ENCODE peak calls at places on chromosomes 13 and 19, in four cellular contexts. C is coronary artery, M is activated B cell treated with CpG ODN at 0.5 μM for 24 hours, Z is mammary epithelial cell. O is an unnamed sample.

GRCh38 chr13:28204690-28205443 is 66.5 kb downstream of the PAN3 start:
- DNase-seq in C (no peak), M (no peak), Z (no peak), O (no peak)

GRCh38 chr19:18853755-18854427 is 22.1 kb downstream of the UPF1 start:
- DNase-seq in C (no peak), M (no peak), Z (no peak), O (no peak)

GRCh38 chr13:49580980-49581680 is 4.2 kb downstream of the RCBTB1 start:
- DNase-seq in C (no peak), M (no peak), Z (no peak), O (no peak)

GRCh38 chr19:47514151-47514868 is 553 bp downstream of the NAPA start:
- DNase-seq in C (no peak), M (no peak), Z (no peak), O (peak; percentile 20)

GRCh38 chr19:18418725-18419194 is 438 bp upstream of the SSBP4 start:
- DNase-seq in C (peak; percentile 86), M (no peak), Z (no peak), O (no peak)

GRCh38 chr19:58385313-58386165 is 1.5 kb upstream of the RPS5 start:
- DNase-seq in C (no peak), M (no peak), Z (no peak), O (no peak)

GRCh38 chr19:35069706-35070105 is 28.2 kb downstream of the HPN start:
- DNase-seq in C (no peak), M (no peak), Z (no peak), O (no peak)

GRCh38 chr13:85995788-85996418 is 196.7 kb upstream of the SLITRK6 start:
- DNase-seq in C (no peak), M (no peak), Z (no peak), O (no peak)

GRCh38 chr19:7986321-7987083 is 18.9 kb downstream of the ELAVL1 start:
- DNase-seq in C (no peak), M (no peak), Z (peak; percentile 47), O (peak; percentile 71)

GRCh38 chr19:461664-462551 is 1.1 kb upstream of the SHC2 start:
- DNase-seq in C (no peak), M (no peak), Z (no peak), O (no peak)

GRCh38 chr19:18160441-18160791 is 7.5 kb downstream of the PIK3R2 start:
- DNase-seq in C (no peak), M (no peak), Z (no peak), O (no peak)

GRCh38 chr13:32048816-32049215 is 17.2 kb downstream of the FRY start:
- DNase-seq in C (no peak), M (no peak), Z (no peak), O (no peak)

GRCh38 chr13:109318945-109319590 is 467.3 kb downstream of the IRS2 start:
- DNase-seq in C (no peak), M (no peak), Z (no peak), O (no peak)

GRCh38 chr13:27621366-27622101 is at the start of gene POLR1D:
- DNase-seq in C (peak; percentile 84), M (peak; percentile 84), Z (peak; percentile 93), O (peak; percentile 91)

GRCh38 chr13:113861433-113862030 is 2.3 kb downstream of the GAS6 start:
- DNase-seq in C (peak; percentile 70), M (no peak), Z (peak; percentile 82), O (peak; percentile 73)

GRCh38 chr13:80444240-80445015 is 103.5 kb upstream of the SPRY2 start:
- DNase-seq in C (no peak), M (no peak), Z (no peak), O (peak; percentile 20)

GRCh38 chr19:46442808-46443450 is 14.2 kb upstream of the PNMA8C start:
- DNase-seq in C (no peak), M (no peak), Z (peak; percentile 69), O (peak; percentile 88)

GRCh38 chr13:31807090-31807541 is 67.8 kb downstream of the RXFP2 start:
- DNase-seq in C (no peak), M (no peak), Z (peak; percentile 79), O (peak; percentile 39)

GRCh38 chr19:29676586-29676985 is 11.3 kb downstream of the PLEKHF1 start:
- DNase-seq in C (no peak), M (no peak), Z (no peak), O (no peak)

GRCh38 chr13:36454962-36455361 is 22.7 kb downstream of the CCNA1 start:
- DNase-seq in C (no peak), M (no peak), Z (no peak), O (no peak)

GRCh38 chr19:4633140-4633967 is 6.0 kb upstream of the TNFAIP8L1 start:
- DNase-seq in C (no peak), M (peak; percentile 32), Z (peak; percentile 84), O (peak; percentile 79)

GRCh38 chr13:21231426-21231945 is 55.0 kb downstream of the MRPL57 start:
- DNase-seq in C (no peak), M (no peak), Z (no peak), O (no peak)

DNA sequence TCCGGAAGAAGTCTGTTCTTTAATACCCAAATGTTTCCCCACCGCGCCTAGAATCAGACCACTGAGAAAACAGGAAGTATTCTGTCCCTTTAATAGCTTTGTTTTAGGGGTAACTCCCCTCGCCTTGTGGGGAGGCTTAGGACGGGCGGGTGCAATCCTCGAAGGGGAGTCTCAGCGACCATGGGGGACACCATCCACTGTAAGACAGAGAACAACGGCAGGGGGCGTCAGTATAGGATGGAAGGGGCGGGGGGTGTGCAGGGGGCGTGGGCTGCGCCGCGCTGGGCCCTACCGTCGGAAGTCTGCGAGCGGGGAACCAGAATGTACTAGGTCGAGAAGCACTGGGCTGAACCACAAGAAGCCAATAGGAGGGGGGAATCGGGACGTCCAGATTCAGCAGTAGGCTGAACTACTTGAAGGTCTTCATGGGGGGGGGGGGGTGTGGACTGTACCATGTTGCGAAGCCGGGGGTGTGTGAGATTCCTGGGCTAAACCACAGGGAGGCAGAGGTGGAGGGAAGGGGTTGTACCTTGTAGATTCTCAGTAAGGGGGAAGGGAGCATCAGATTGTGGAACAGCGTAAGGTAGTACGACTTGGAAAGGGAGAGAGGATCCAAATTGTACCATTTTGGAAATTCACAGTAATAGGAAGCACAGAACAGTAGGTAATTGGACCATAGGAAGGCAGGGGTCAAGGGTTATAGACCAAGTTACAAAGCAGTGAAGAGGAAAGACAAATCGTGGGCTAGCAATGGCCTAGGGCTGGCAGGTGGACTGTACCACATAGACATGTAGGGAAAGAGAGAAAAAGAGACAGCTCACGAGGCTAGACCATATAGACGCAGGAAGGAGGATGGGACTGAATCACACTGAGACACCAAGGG is 1.0 kb upstream of the DBP start:
- DNase-seq in C (peak; percentile 94), M (peak; percentile 66), Z (peak; percentile 76), O (peak; percentile 92)
- TF ChIP-seq CTCF in C (no peak), M (no peak), Z (no peak), O (no peak)

GRCh38 chr13:95704510-95704909 is 27.6 kb downstream of the DNAJC3 start:
- DNase-seq in C (no peak), M (no peak), Z (no peak), O (peak; percentile 62)
- TF ChIP-seq CTCF in C (no peak), M (no peak), Z (peak; percentile 39), O (peak; percentile 16)

DNA sequence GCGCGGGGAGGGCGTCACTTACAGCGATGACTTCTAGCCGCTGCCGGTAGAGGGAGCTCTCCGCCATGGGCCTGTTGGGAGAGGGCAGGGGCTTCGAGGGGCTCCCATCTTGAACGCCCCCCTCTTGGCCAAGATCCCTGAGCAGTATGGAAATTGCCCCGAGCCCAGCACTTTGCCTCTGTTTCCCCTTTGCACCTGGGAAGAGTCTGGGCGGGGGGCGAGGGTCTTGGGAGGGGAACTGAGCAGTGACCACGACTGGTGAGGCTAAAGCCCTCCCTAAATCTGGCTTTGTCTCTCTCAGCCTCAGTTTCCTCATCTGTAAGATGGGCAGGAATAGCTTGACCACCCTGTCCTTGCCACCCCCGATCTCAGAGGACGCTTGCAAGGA is 2.8 kb downstream of the PALM3 start:
- DNase-seq in C (no peak), M (peak; percentile 35), Z (no peak), O (no peak)
- TF ChIP-seq CTCF in C (no peak), M (no peak), Z (peak; percentile 42), O (peak; percentile 61)

DNA sequence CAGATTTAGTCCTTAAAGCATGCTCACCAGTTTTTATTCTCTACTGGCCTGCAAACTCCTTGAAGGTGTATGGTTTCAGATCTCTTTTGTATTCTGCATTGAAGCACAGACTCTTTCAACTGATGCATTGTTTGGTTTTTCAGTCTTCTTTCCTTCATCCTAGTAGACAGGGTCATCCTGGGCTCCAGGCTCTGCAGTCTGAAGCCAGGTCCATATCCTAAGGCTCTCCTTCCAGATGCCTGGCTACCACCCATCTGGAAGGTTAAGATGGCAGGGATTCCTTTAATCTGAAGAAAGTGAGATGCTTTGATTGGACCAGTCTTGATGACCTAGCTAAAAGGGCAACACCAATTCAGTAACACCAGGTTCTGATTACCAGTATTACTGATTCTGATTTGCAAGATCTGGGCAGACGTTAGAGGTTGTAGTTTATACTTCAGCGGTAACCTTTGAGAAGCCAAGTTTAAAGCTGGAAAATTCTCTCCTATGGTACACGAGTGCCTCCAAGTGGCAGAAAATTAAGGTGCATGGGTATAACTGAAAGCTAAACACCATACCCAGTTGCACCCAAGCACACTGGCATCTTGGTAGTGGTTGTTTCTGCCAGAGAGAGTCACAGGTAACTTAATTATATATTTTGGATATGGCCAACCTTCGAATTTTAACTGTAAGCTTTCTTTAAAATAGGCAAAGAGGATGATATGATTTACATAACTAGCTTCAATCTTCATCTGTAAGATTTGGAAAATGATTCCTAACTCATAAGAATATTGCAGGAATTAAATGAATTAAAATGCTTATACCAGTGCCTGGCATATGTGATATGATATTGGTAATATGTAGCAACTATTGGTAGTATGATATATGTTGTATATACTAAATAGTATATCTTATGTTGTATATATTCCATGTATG is 1651.9 kb upstream of the MIR17HG start:
- DNase-seq in C (no peak), M (no peak), Z (peak; percentile 44), O (peak; percentile 66)
- TF ChIP-seq CTCF in C (no peak), M (no peak), Z (peak; percentile 88), O (peak; percentile 70)

GRCh38 chr13:24784319-24784718 is 20.4 kb downstream of the RNF17 start:
- DNase-seq in C (no peak), M (no peak), Z (peak; percentile 49), O (peak; percentile 0)
- TF ChIP-seq CTCF in C (no peak), M (no peak), Z (no peak), O (no peak)

GRCh38 chr19:6218497-6219146 is 61.2 kb downstream of the MLLT1 start:
- DNase-seq in C (peak; percentile 90), M (peak; percentile 79), Z (peak; percentile 58), O (peak; percentile 91)
- TF ChIP-seq CTCF in C (peak; percentile 97), M (no peak), Z (peak; percentile 96), O (peak; percentile 97)

DNA sequence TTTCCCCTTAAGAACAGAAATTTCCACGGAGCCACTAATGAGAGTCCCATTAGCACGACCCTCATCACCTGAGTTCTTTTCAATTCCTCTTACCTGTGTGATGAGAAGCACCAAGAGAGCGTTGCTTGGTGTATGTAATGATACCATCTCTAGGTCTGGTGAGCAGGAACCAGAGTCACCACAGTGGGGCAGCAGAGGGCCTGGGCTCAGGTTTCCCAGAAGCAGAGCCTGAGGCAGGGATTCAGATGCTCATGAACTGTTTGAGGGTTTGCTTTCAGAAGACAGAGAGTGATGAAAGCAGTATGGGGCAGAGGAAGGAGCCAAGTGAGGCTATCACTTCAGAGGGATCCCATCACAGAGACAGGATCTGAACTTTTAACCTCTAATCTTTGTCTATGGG is 3.1 kb upstream of the PTPRH start:
- DNase-seq in C (no peak), M (no peak), Z (no peak), O (peak; percentile 57)
- TF ChIP-seq CTCF in C (no peak), M (no peak), Z (peak; percentile 68), O (no peak)

DNA sequence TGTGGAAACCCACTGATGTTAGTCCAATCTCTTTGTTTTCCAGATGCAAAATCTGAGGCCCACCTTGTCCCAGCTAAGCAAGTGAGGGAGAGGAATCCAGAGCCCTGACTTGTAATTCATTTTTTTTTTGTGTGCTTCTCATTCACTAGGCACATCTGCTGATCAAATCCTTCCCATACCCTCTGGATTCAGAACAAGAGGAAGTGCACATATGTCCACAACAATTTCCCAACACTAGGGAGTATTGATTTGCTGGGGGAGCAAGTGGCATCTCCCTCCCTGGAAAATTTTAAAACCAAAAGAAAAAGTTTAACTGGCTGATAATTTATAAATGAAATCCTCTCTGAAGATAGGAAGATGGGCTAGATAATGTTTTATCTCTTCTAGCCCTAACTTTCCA is 94.6 kb upstream of the RFC3 start:
- DNase-seq in C (no peak), M (no peak), Z (no peak), O (no peak)
- TF ChIP-seq CTCF in C (no peak), M (no peak), Z (no peak), O (no peak)

O was measured in MCF 10A.